ENCODE peak calls at places on chromosomes 4 and X, in six cellular contexts. One of them, this sample, is unnamed.

GRCh38 chr4:106967892-106968291 is 68.2 kb downstream of the DKK2 start:
- DNase-seq in HepG2: no peak
- DNase-seq in K562: no peak
- DNase-seq in HCT116: no peak
- DNase-seq in GM12878: no peak
- DNase-seq in H1: no peak
- DNase-seq in this sample: no peak

GRCh38 chr4:2934813-2935761 is 28.1 kb downstream of the NOP14 start:
- DNase-seq in HepG2: peak; percentile 69
- DNase-seq in HCT116: peak; percentile 77
- DNase-seq in GM12878: peak; percentile 80
- DNase-seq in K562: peak; percentile 93
- DNase-seq in H1: peak; percentile 97
- DNase-seq in this sample: peak; percentile 95

GRCh38 chrX:8868906-8869305 is 67.7 kb upstream of the FAM9A start:
- DNase-seq in H1: no peak
- DNase-seq in HCT116: no peak
- DNase-seq in K562: no peak
- DNase-seq in HepG2: no peak
- DNase-seq in GM12878: no peak
- DNase-seq in this sample: no peak

GRCh38 chrX:66504481-66504880 is 134.4 kb downstream of the EDA2R start:
- DNase-seq in H1: no peak
- DNase-seq in HCT116: no peak
- DNase-seq in K562: no peak
- DNase-seq in GM12878: no peak
- DNase-seq in HepG2: no peak
- DNase-seq in this sample: no peak

GRCh38 chr4:3352505-3352904 is 59.7 kb downstream of the RGS12 start:
- DNase-seq in HepG2: no peak
- DNase-seq in K562: no peak
- DNase-seq in HCT116: no peak
- DNase-seq in H1: no peak
- DNase-seq in GM12878: no peak
- DNase-seq in this sample: no peak

GRCh38 chrX:131816551-131817136 is 206.5 kb upstream of the STK26 start:
- DNase-seq in HepG2: no peak
- DNase-seq in HCT116: no peak
- DNase-seq in K562: no peak
- DNase-seq in H1: no peak
- DNase-seq in GM12878: peak; percentile 90
- DNase-seq in this sample: no peak

GRCh38 chr4:105536601-105537000 is 15.8 kb upstream of the ARHGEF38 start:
- DNase-seq in HepG2: no peak
- DNase-seq in GM12878: no peak
- DNase-seq in H1: no peak
- DNase-seq in K562: no peak
- DNase-seq in HCT116: no peak
- DNase-seq in this sample: no peak

GRCh38 chr4:3703343-3703676 is 62.9 kb upstream of the ADRA2C start:
- DNase-seq in H1: no peak
- DNase-seq in HCT116: no peak
- DNase-seq in K562: no peak
- DNase-seq in GM12878: no peak
- DNase-seq in HepG2: no peak
- DNase-seq in this sample: no peak

GRCh38 chr4:177391953-177392352 is 50.3 kb downstream of the AGA start:
- DNase-seq in H1: no peak
- DNase-seq in GM12878: no peak
- DNase-seq in K562: no peak
- DNase-seq in HCT116: no peak
- DNase-seq in HepG2: peak; percentile 79
- DNase-seq in this sample: no peak

GRCh38 chr4:179536694-179537093 is 2094.5 kb upstream of the AGA start:
- DNase-seq in H1: no peak
- DNase-seq in HCT116: no peak
- DNase-seq in GM12878: no peak
- DNase-seq in K562: no peak
- DNase-seq in HepG2: no peak
- DNase-seq in this sample: peak; percentile 15

GRCh38 chrX:8743126-8743732 is 11.3 kb upstream of the ANOS1 start:
- DNase-seq in HepG2: peak; percentile 17
- DNase-seq in H1: peak; percentile 82
- DNase-seq in GM12878: no peak
- DNase-seq in K562: peak; percentile 40
- DNase-seq in HCT116: no peak
- DNase-seq in this sample: peak; percentile 68

GRCh38 chrX:116238093-116238492 is 67.5 kb downstream of the AGTR2 start:
- DNase-seq in H1: no peak
- DNase-seq in HepG2: no peak
- DNase-seq in GM12878: no peak
- DNase-seq in K562: no peak
- DNase-seq in HCT116: no peak
- DNase-seq in this sample: no peak

GRCh38 chr4:3317656-3318211 is 24.9 kb downstream of the RGS12 start:
- DNase-seq in GM12878: no peak
- DNase-seq in HepG2: no peak
- DNase-seq in HCT116: no peak
- DNase-seq in K562: no peak
- DNase-seq in H1: no peak
- DNase-seq in this sample: no peak

GRCh38 chrX:20967725-20968124 is 406.5 kb upstream of the CNKSR2 start:
- DNase-seq in K562: no peak
- DNase-seq in GM12878: no peak
- DNase-seq in HepG2: peak; percentile 1
- DNase-seq in HCT116: no peak
- DNase-seq in H1: no peak
- DNase-seq in this sample: no peak

GRCh38 chrX:15737188-15737956 is 698 bp upstream of the CA5B start:
- DNase-seq in HCT116: no peak
- DNase-seq in HepG2: no peak
- DNase-seq in K562: no peak
- DNase-seq in H1: no peak
- DNase-seq in GM12878: no peak
- DNase-seq in this sample: no peak

GRCh38 chr4:15031993-15032660 is 29.8 kb downstream of the CPEB2 start:
- DNase-seq in HepG2: no peak
- DNase-seq in GM12878: no peak
- DNase-seq in H1: no peak
- DNase-seq in HCT116: no peak
- DNase-seq in K562: no peak
- DNase-seq in this sample: no peak

GRCh38 chr4:15031197-15031596 is 28.9 kb downstream of the CPEB2 start:
- DNase-seq in HCT116: no peak
- DNase-seq in K562: no peak
- DNase-seq in H1: no peak
- DNase-seq in GM12878: no peak
- DNase-seq in HepG2: no peak
- DNase-seq in this sample: no peak

GRCh38 chr4:15034071-15034764 is 31.9 kb downstream of the CPEB2 start:
- DNase-seq in K562: no peak
- DNase-seq in GM12878: no peak
- DNase-seq in HepG2: no peak
- DNase-seq in H1: no peak
- DNase-seq in HCT116: no peak
- DNase-seq in this sample: no peak

GRCh38 chr4:15037923-15038541 is 35.8 kb downstream of the CPEB2 start:
- DNase-seq in K562: no peak
- DNase-seq in H1: no peak
- DNase-seq in GM12878: no peak
- DNase-seq in HepG2: no peak
- DNase-seq in HCT116: no peak
- DNase-seq in this sample: no peak

DNA sequence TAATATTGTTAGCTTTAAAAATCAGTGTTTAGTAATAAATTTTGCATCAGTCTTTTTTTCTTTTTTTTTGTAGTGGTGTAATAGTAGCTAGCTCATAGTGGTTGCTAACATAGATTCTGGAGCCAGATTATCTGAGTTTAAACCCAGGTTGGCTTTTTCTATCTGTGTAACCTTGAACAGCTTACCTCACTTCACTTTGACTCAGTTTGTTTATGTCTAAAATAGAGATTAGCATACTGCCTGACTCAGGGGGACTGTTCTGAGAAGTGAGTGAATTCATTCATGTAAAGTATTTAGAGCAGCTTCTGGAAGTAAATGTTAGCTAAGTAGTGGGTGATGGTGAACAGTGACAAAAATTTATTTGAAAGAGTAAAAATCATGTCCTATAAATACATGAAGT is 32.9 kb downstream of the CPEB2 start:
- DNase-seq in HepG2: peak; percentile 25
- DNase-seq in K562: peak; percentile 5
- DNase-seq in GM12878: no peak
- DNase-seq in HCT116: no peak
- DNase-seq in H1: no peak
- DNase-seq in this sample: no peak
- TF ChIP-seq ATF3 in HepG2: no peak
- TF ChIP-seq ATF3 in K562: no peak
- TF ChIP-seq ATF3 in GM12878: no peak
- TF ChIP-seq ATF3 in HCT116: no peak
- TF ChIP-seq ATF3 in H1: no peak
- TF ChIP-seq ATF3 in this sample: no peak

GRCh38 chr4:555566-556275 is 20.4 kb downstream of the TMEM271 start:
- DNase-seq in H1: no peak
- DNase-seq in GM12878: no peak
- DNase-seq in HepG2: no peak
- DNase-seq in HCT116: no peak
- DNase-seq in K562: no peak
- DNase-seq in this sample: no peak
- TF ChIP-seq ATF3 in H1: no peak
- TF ChIP-seq ATF3 in GM12878: no peak
- TF ChIP-seq ATF3 in HepG2: no peak
- TF ChIP-seq ATF3 in HCT116: no peak
- TF ChIP-seq ATF3 in K562: no peak
- TF ChIP-seq ATF3 in this sample: no peak

DNA sequence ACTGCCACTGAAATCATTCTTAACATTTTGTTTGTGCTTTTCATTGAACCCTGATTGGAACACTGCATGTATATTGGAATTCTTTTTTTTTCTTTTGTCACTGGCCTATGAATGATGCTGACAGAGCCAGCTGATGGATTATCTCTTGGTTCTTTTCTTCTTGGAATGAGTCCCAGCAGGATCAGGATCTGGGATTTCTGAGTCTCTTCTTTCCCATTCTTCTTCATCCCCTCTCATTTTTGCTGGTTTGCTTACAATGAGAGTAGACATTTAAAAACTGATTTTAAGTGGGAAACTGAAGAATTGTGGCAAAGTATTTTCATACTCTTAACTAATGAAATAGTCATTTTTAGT is 9.0 kb downstream of the DCUN1D4 start:
- DNase-seq in GM12878: no peak
- DNase-seq in H1: no peak
- DNase-seq in HCT116: no peak
- DNase-seq in K562: no peak
- DNase-seq in HepG2: no peak
- DNase-seq in this sample: no peak
- TF ChIP-seq ATF3 in GM12878: no peak
- TF ChIP-seq ATF3 in H1: no peak
- TF ChIP-seq ATF3 in HCT116: no peak
- TF ChIP-seq ATF3 in K562: no peak
- TF ChIP-seq ATF3 in HepG2: no peak
- TF ChIP-seq ATF3 in this sample: no peak

GRCh38 chr4:189763573-189763972 is 177.1 kb upstream of the FRG1 start:
- DNase-seq in K562: no peak
- DNase-seq in GM12878: no peak
- DNase-seq in HepG2: no peak
- DNase-seq in HCT116: no peak
- DNase-seq in H1: no peak
- DNase-seq in this sample: no peak
- TF ChIP-seq ATF3 in K562: no peak
- TF ChIP-seq ATF3 in GM12878: no peak
- TF ChIP-seq ATF3 in HepG2: no peak
- TF ChIP-seq ATF3 in HCT116: no peak
- TF ChIP-seq ATF3 in H1: no peak
- TF ChIP-seq ATF3 in this sample: no peak

DNA sequence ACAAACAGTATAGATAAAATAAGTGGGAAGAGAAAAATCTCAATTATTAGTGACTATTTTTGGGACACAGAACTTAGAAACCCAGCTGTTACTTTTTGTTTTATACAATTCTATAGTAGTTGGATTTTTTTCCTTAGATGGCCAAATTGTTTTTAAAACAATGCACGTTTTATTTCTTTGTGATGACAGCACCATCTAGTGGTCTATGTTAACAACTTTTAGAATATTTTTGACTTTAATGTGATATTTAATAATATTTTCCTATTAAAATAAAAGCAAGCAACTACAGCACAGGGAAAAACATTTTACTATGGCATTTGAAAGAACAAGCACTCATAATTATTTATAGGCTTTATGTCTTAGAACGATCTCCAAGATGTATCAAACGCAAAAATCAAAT is 5.6 kb upstream of the SMIM31 start:
- DNase-seq in HepG2: peak; percentile 3
- DNase-seq in GM12878: no peak
- DNase-seq in HCT116: peak; percentile 13
- DNase-seq in H1: no peak
- DNase-seq in K562: no peak
- DNase-seq in this sample: no peak
- TF ChIP-seq ATF3 in HepG2: no peak
- TF ChIP-seq ATF3 in GM12878: no peak
- TF ChIP-seq ATF3 in HCT116: no peak
- TF ChIP-seq ATF3 in H1: no peak
- TF ChIP-seq ATF3 in K562: no peak
- TF ChIP-seq ATF3 in this sample: no peak

GRCh38 chr4:25159837-25160713 is at the start of gene SEPSECS:
- DNase-seq in K562: peak; percentile 91
- DNase-seq in HCT116: peak; percentile 96
- DNase-seq in H1: peak; percentile 90
- DNase-seq in GM12878: peak; percentile 96
- DNase-seq in HepG2: peak; percentile 97
- DNase-seq in this sample: peak; percentile 87

GRCh38 chr4:25158817-25159216 is 1.4 kb downstream of the SEPSECS start:
- DNase-seq in K562: no peak
- DNase-seq in HepG2: no peak
- DNase-seq in H1: no peak
- DNase-seq in GM12878: no peak
- DNase-seq in HCT116: no peak
- DNase-seq in this sample: no peak

GRCh38 chr4:25162566-25162965 is 2.3 kb upstream of the SEPSECS start:
- DNase-seq in GM12878: no peak
- DNase-seq in K562: no peak
- DNase-seq in HCT116: no peak
- DNase-seq in H1: no peak
- DNase-seq in HepG2: no peak
- DNase-seq in this sample: no peak

GRCh38 chr4:25161599-25161960 is 1.3 kb upstream of the SEPSECS start:
- DNase-seq in HepG2: no peak
- DNase-seq in H1: no peak
- DNase-seq in HCT116: no peak
- DNase-seq in GM12878: no peak
- DNase-seq in K562: peak; percentile 17
- DNase-seq in this sample: no peak

GRCh38 chr4:25160714-25161598 is 707 bp upstream of the SEPSECS start:
- DNase-seq in GM12878: no peak
- DNase-seq in K562: no peak
- DNase-seq in H1: no peak
- DNase-seq in HCT116: no peak
- DNase-seq in HepG2: peak; percentile 32
- DNase-seq in this sample: no peak
- TF ChIP-seq ATF3 in GM12878: peak; percentile 23
- TF ChIP-seq ATF3 in K562: no peak
- TF ChIP-seq ATF3 in H1: no peak
- TF ChIP-seq ATF3 in HCT116: no peak
- TF ChIP-seq ATF3 in HepG2: no peak
- TF ChIP-seq ATF3 in this sample: no peak